ENCODE peak calls at places on chromosomes 5 and 9, in six cellular contexts. R, H, S, U, G and V are unnamed samples.

GRCh38 chr9:97773091-97773490 is 76.0 kb upstream of the XPA start:
- DNase-seq in S (no peak), H (no peak), R (no peak), G (no peak), U (no peak), V (no peak)

GRCh38 chr9:69655065-69655464 is 17.1 kb downstream of the APBA1 start:
- DNase-seq in S (no peak), U (no peak), R (no peak), H (no peak), G (no peak), V (no peak)

GRCh38 chr5:138654281-138654867 is 79.2 kb upstream of the HSPA9 start:
- DNase-seq in R (no peak), H (no peak), G (no peak), U (no peak), S (peak; percentile 56), V (no peak)

GRCh38 chr9:92973700-92974099 is 26.4 kb downstream of the FGD3 start:
- DNase-seq in R (peak; percentile 33), U (no peak), S (no peak), G (no peak), H (no peak), V (no peak)

GRCh38 chr9:27473135-27473534 is 51.0 kb upstream of the IFNK start:
- DNase-seq in R (peak; percentile 67), S (no peak), G (peak; percentile 58), U (no peak), H (no peak), V (no peak)

GRCh38 chr9:16031971-16032370 is 479.1 kb downstream of the CCDC171 start:
- DNase-seq in G (no peak), S (no peak), R (no peak), H (no peak), U (no peak), V (no peak)

GRCh38 chr5:161093105-161093504 is 241.1 kb upstream of the ATP10B start:
- DNase-seq in S (no peak), R (no peak), U (no peak), G (peak; percentile 47), H (no peak), V (no peak)

GRCh38 chr9:8436791-8437190 is 637.2 kb upstream of the DMAC1 start:
- DNase-seq in G (no peak), U (no peak), R (no peak), H (no peak), S (no peak), V (no peak)

GRCh38 chr9:22124263-22125011 is 115.3 kb upstream of the CDKN2B start:
- DNase-seq in U (no peak), R (no peak), G (no peak), H (no peak), S (no peak), V (no peak)

GRCh38 chr9:129584136-129584535 is 36.8 kb downstream of the C9orf50 start:
- DNase-seq in U (no peak), H (peak; percentile 92), G (no peak), R (no peak), S (peak; percentile 54), V (no peak)

GRCh38 chr5:112146323-112146848 is 272.7 kb downstream of the EPB41L4A start:
- DNase-seq in U (no peak), G (no peak), H (no peak), S (no peak), R (no peak), V (no peak)

GRCh38 chr5:66242050-66242449 is 98.0 kb downstream of the SREK1 start:
- DNase-seq in H (no peak), R (no peak), U (no peak), S (no peak), G (no peak), V (no peak)

GRCh38 chr9:120878188-120879130 is 1.5 kb upstream of the PHF19 start:
- DNase-seq in H (no peak), G (no peak), R (no peak), U (no peak), S (no peak), V (no peak)

GRCh38 chr9:19174127-19174921 is 47.0 kb upstream of the PLIN2 start:
- DNase-seq in G (no peak), R (peak; percentile 63), S (peak; percentile 47), H (peak; percentile 84), U (peak; percentile 20), V (no peak)

GRCh38 chr5:107104774-107105050 is 566.0 kb downstream of the EFNA5 start:
- DNase-seq in H (peak; percentile 66), U (no peak), G (no peak), R (no peak), S (no peak), V (no peak)

GRCh38 chr5:96969401-96969800 is 33.5 kb downstream of the LNPEP start:
- DNase-seq in G (no peak), H (no peak), R (no peak), U (no peak), S (no peak), V (no peak)
- H3K4me1 ChIP-seq in G (peaks cover 79% of the 10 kb centered on the region), H (no peaks in the 10 kb centered on the region), R (peaks cover 21% of the 10 kb centered on the region), U (peaks cover 6% of the 10 kb centered on the region), S (peaks cover 20% of the 10 kb centered on the region), V (peaks cover 16% of the 10 kb centered on the region)

DNA sequence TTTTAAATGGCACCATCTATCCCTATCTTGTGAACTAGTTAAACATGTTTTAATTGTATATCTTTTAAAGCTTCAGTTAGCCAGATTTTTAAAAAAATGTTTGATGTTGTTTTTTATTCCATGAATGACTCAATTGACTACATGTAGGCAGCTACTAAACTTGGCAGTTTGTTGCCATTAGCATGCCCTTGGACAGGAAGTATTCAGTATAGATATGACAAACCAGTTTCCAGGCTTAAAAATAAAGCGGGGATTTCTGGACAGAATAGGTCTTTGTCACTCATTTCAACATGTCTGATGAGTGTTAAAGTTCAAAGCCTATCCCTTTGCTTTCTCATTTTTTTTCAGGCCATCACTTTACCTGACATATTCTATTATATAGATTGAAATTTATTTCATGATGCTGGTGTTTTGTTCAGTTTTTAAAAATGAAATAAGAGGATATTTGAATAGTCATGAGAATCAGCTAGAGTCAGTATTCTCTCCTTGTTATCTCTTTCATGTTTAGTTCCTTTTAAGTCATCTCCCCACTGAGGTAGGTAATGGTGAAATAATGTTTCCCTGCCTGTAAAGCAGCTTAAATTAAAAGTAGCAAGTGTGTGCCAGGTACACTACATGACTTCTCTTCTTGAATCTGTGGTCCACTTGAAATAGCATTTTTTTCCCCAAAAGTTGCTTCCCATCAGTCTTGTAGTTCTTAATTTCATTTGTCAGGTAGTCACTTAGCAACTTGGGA is 11.9 kb downstream of the TNFAIP8 start:
- DNase-seq in U (no peak), S (no peak), R (no peak), H (no peak), G (no peak), V (no peak)
- H3K4me1 ChIP-seq in U (no peaks in the 10 kb centered on the region), S (peaks cover 10% of the 10 kb centered on the region), R (peaks cover 30% of the 10 kb centered on the region), H (peaks cover 24% of the 10 kb centered on the region), G (peaks cover 91% of the 10 kb centered on the region), V (peaks cover 32% of the 10 kb centered on the region)

GRCh38 chr9:100058699-100059579 is 39.9 kb downstream of the ERP44 start:
- DNase-seq in R (no peak), G (no peak), U (no peak), S (no peak), H (no peak), V (no peak)
- H3K4me1 ChIP-seq in R (no peaks in the 10 kb centered on the region), G (peaks cover 35% of the 10 kb centered on the region), U (no peaks in the 10 kb centered on the region), S (no peaks in the 10 kb centered on the region), H (peaks cover 7% of the 10 kb centered on the region), V (no peaks in the 10 kb centered on the region)

GRCh38 chr9:133889498-133890301 is 102.4 kb downstream of the VAV2 start:
- DNase-seq in H (no peak), G (no peak), S (no peak), U (no peak), R (no peak), V (no peak)

GRCh38 chr9:133888779-133889491 is 103.2 kb downstream of the VAV2 start:
- DNase-seq in S (no peak), G (no peak), R (no peak), U (no peak), H (no peak), V (no peak)

GRCh38 chr9:133887540-133888047 is 104.5 kb downstream of the VAV2 start:
- DNase-seq in H (no peak), U (no peak), S (no peak), G (no peak), R (no peak), V (no peak)

GRCh38 chr9:133886563-133887501 is 105.3 kb downstream of the VAV2 start:
- DNase-seq in H (no peak), U (no peak), G (no peak), S (no peak), R (no peak), V (no peak)

GRCh38 chr9:133888048-133888778 is 103.9 kb downstream of the VAV2 start:
- DNase-seq in U (no peak), S (no peak), G (no peak), H (no peak), R (no peak), V (no peak)
- H3K4me1 ChIP-seq in U (peaks cover 58% of the 10 kb centered on the region), S (peaks cover 2% of the 10 kb centered on the region), G (peaks cover 7% of the 10 kb centered on the region), H (no peaks in the 10 kb centered on the region), R (no peaks in the 10 kb centered on the region), V (peaks cover 42% of the 10 kb centered on the region)